ENCODE peak calls at places on chromosomes 2 and 18, in six cellular contexts. L is mesothelial cell of epicardium, U is WTC11, J is T-helper 2 cell, Y is PC-9, S is GM23248. R is an unnamed sample.
A peak's percentile ranks its signal among the peaks of the same experiment; 100 is the strongest.

GRCh38 chr2:105092797-105093196 is 54.9 kb downstream of the MRPS9 start:
- DNase-seq in L (no peak), U (no peak), J (no peak), Y (no peak), S (no peak), R (no peak)

GRCh38 chr2:71831208-71831577 is 316.5 kb downstream of the CYP26B1 start:
- DNase-seq in L (no peak), U (no peak), J (no peak), Y (no peak), S (peak; percentile 96), R (no peak)

GRCh38 chr2:25738383-25739343 is 65.3 kb upstream of the DTNB start:
- DNase-seq in L (no peak), U (no peak), J (no peak), Y (no peak), S (no peak), R (no peak)

GRCh38 chr2:223697921-223698645 is 95.9 kb upstream of the SCG2 start:
- DNase-seq in L (no peak), U (no peak), J (no peak), Y (no peak), S (no peak), R (no peak)

GRCh38 chr2:196123679-196124373 is 47.6 kb downstream of the STK17B start:
- DNase-seq in L (no peak), U (no peak), J (no peak), Y (no peak), S (peak; percentile 63), R (no peak)

GRCh38 chr18:47561316-47561715 is 309.9 kb upstream of the SKOR2 start:
- DNase-seq in L (no peak), U (peak; percentile 38), J (no peak), Y (no peak), S (no peak), R (no peak)

GRCh38 chr18:25047983-25048382 is 304.0 kb downstream of the ZNF521 start:
- DNase-seq in L (no peak), U (peak; percentile 73), J (no peak), Y (no peak), S (no peak), R (no peak)

GRCh38 chr2:29455202-29455885 is 340.1 kb downstream of the CLIP4 start:
- DNase-seq in L (no peak), U (no peak), J (no peak), Y (no peak), S (peak; percentile 32), R (no peak)

GRCh38 chr2:20108655-20109396 is 57.4 kb upstream of the LAPTM4A start:
- DNase-seq in L (no peak), U (no peak), J (no peak), Y (no peak), S (peak; percentile 63), R (no peak)

GRCh38 chr2:38933653-38934052 is 44.0 kb downstream of the ARHGEF33 start:
- DNase-seq in L (no peak), U (no peak), J (no peak), Y (no peak), S (peak; percentile 82), R (no peak)

GRCh38 chr2:155442755-155443372 is 744.4 kb downstream of the KCNJ3 start:
- DNase-seq in L (no peak), U (no peak), J (no peak), Y (peak; percentile 15), S (peak; percentile 0), R (no peak)

GRCh38 chr2:232652505-232652851 is 19.1 kb downstream of the EFHD1 start:
- DNase-seq in L (no peak), U (no peak), J (no peak), Y (no peak), S (peak; percentile 15), R (no peak)

GRCh38 chr2:215635788-215636139 is 199.9 kb upstream of the FN1 start:
- DNase-seq in L (no peak), U (no peak), J (no peak), Y (peak; percentile 15), S (peak; percentile 54), R (no peak)